ENCODE peak calls at places on chromosomes 6 and 20, in ten cellular contexts. T is left colon; L is H9; Z is amygdala; V is NCI-H1092; O is stimulated activated CD4-positive, alpha-beta T cell treated with anti-CD3 and anti-CD28 coated beads, Interleukin-4, amount 100 ng/mL, for 4 hours; C is HFFc6; E is AG04450; U is neuronal stem cell; Q is H54. P is an unnamed sample.

GRCh38 chr6:95209007-95209406 is 368.3 kb upstream of the MANEA start:
- DNase-seq in T (no peak), L (no peak), Z (no peak), V (no peak), O (no peak), C (no peak), E (no peak), U (no peak), Q (no peak), P (no peak)

GRCh38 chr6:110532401-110532800 is 56.0 kb upstream of the SLC22A16 start:
- DNase-seq in T (no peak), L (no peak), Z (no peak), V (no peak), O (no peak), C (no peak), E (no peak), U (no peak), Q (no peak), P (no peak)

GRCh38 chr6:29809249-29809648 is 18.4 kb upstream of the HLA-G start:
- DNase-seq in T (no peak), L (no peak), Z (no peak), V (no peak), O (no peak), C (no peak), E (no peak), U (no peak), Q (no peak), P (no peak)

GRCh38 chr6:20028562-20028961 is 183.7 kb downstream of the MBOAT1 start:
- DNase-seq in T (no peak), L (no peak), Z (no peak), V (no peak), O (no peak), C (no peak), E (no peak), U (no peak), Q (no peak), P (no peak)

GRCh38 chr20:48703511-48704219 is 124.1 kb downstream of the PREX1 start:
- DNase-seq in T (no peak), L (no peak), Z (peak), V (peak), O (no peak), C (no peak), E (no peak), U (no peak), Q (no peak), P (peak)

GRCh38 chr20:10586296-10586695 is 87.5 kb downstream of the JAG1 start:
- DNase-seq in T (no peak), L (no peak), Z (no peak), V (no peak), O (no peak), C (no peak), E (no peak), U (no peak), Q (no peak), P (no peak)

GRCh38 chr20:61939691-61940360 is 125.9 kb downstream of the TAF4 start:
- DNase-seq in T (no peak), L (no peak), Z (no peak), V (no peak), O (no peak), C (no peak), E (no peak), U (no peak), Q (no peak), P (no peak)

GRCh38 chr6:7121704-7122241 is 14.0 kb downstream of the RREB1 start:
- DNase-seq in T (no peak), L (no peak), Z (no peak), V (no peak), O (no peak), C (no peak), E (no peak), U (no peak), Q (no peak), P (no peak)

GRCh38 chr6:144920391-144920983 is 635.4 kb downstream of the UTRN start:
- DNase-seq in T (no peak), L (no peak), Z (no peak), V (no peak), O (no peak), C (no peak), E (no peak), U (no peak), Q (no peak), P (no peak)

GRCh38 chr6:144362042-144363018 is 77.2 kb downstream of the UTRN start:
- DNase-seq in T (no peak), L (no peak), Z (no peak), V (no peak), O (no peak), C (no peak), E (no peak), U (no peak), Q (no peak), P (no peak)

GRCh38 chr20:51062065-51062464 is 39.2 kb upstream of the KCNG1 start:
- DNase-seq in T (no peak), L (no peak), Z (no peak), V (no peak), O (peak), C (no peak), E (no peak), U (no peak), Q (no peak), P (no peak)

P was measured in C1 segment of cervical spinal cord.